ENCODE peak calls at places on chromosomes 2 and 18, in nine cellular contexts. D, R, G, P, J, Q, X, V and I are unnamed samples.
A peak's percentile ranks its signal among the peaks of the same experiment; 100 is the strongest.

GRCh38 chr2:120681696-120682288 is 53.9 kb upstream of the GLI2 start:
- DNase-seq in D (no peak), R (no peak), G (no peak), P (no peak), J (no peak), Q (no peak), X (no peak), V (no peak), I (no peak)

GRCh38 chr2:168357799-168358504 is 98.1 kb upstream of the CERS6 start:
- DNase-seq in D (no peak), R (no peak), G (no peak), P (no peak), J (no peak), Q (no peak), X (no peak), V (no peak), I (no peak)

GRCh38 chr2:240768216-240768615 is 51.8 kb downstream of the KIF1A start:
- DNase-seq in D (no peak), R (no peak), G (no peak), P (no peak), J (no peak), Q (no peak), X (no peak), V (no peak), I (no peak)

GRCh38 chr18:24817150-24818068 is 357.0 kb downstream of the HRH4 start:
- DNase-seq in D (no peak), R (no peak), G (no peak), P (no peak), J (no peak), Q (no peak), X (no peak), V (no peak), I (no peak)

GRCh38 chr18:61308795-61309393 is 24.3 kb upstream of the CDH20 start:
- DNase-seq in D (no peak), R (peak; percentile 62), G (no peak), P (no peak), J (no peak), Q (no peak), X (no peak), V (no peak), I (no peak)

GRCh38 chr2:189521686-189522434 is 58.7 kb downstream of the SLC40A1 start:
- DNase-seq in D (no peak), R (no peak), G (no peak), P (no peak), J (no peak), Q (no peak), X (no peak), V (no peak), I (peak; percentile 55)

GRCh38 chr2:226387499-226387942 is 412.1 kb downstream of the IRS1 start:
- DNase-seq in D (no peak), R (no peak), G (no peak), P (no peak), J (no peak), Q (no peak), X (no peak), V (no peak), I (no peak)

GRCh38 chr2:29317077-29317517 is 201.9 kb downstream of the CLIP4 start:
- DNase-seq in D (no peak), R (no peak), G (no peak), P (no peak), J (peak; percentile 55), Q (no peak), X (no peak), V (no peak), I (no peak)

GRCh38 chr2:179917272-179917671 is 55.9 kb upstream of the ZNF385B start:
- DNase-seq in D (no peak), R (no peak), G (peak; percentile 7), P (no peak), J (no peak), Q (no peak), X (no peak), V (no peak), I (no peak)

GRCh38 chr2:16509042-16509441 is 156.6 kb downstream of the CYRIA start:
- DNase-seq in D (no peak), R (no peak), G (no peak), P (no peak), J (no peak), Q (no peak), X (no peak), V (no peak), I (no peak)

GRCh38 chr2:213238753-213239591 is 45.3 kb upstream of the SPAG16 start:
- DNase-seq in D (no peak), R (no peak), G (peak; percentile 85), P (no peak), J (peak; percentile 29), Q (no peak), X (no peak), V (no peak), I (no peak)

GRCh38 chr2:180663016-180663471 is 317.4 kb upstream of the UBE2E3 start:
- DNase-seq in D (no peak), R (no peak), G (peak; percentile 4), P (no peak), J (no peak), Q (no peak), X (no peak), V (no peak), I (no peak)

GRCh38 chr18:63316612-63317555 is 2.7 kb downstream of the BCL2 start:
- DNase-seq in D (no peak), R (no peak), G (peak; percentile 73), P (no peak), J (no peak), Q (no peak), X (no peak), V (no peak), I (no peak)

GRCh38 chr2:112701092-112701491 is 19.7 kb upstream of the NT5DC4 start:
- DNase-seq in D (no peak), R (no peak), G (no peak), P (no peak), J (peak; percentile 50), Q (no peak), X (no peak), V (peak; percentile 53), I (peak; percentile 36)

GRCh38 chr2:228919808-228920207 is 351.3 kb downstream of the PID1 start:
- DNase-seq in D (no peak), R (no peak), G (no peak), P (no peak), J (no peak), Q (no peak), X (no peak), V (no peak), I (no peak)

GRCh38 chr2:14016289-14016955 is 616.1 kb upstream of the LRATD1 start:
- DNase-seq in D (no peak), R (no peak), G (peak; percentile 33), P (no peak), J (peak; percentile 66), Q (no peak), X (no peak), V (no peak), I (no peak)

GRCh38 chr2:96159084-96159830 is 14.0 kb upstream of the DUSP2 start:
- DNase-seq in D (no peak), R (no peak), G (no peak), P (peak; percentile 51), J (peak; percentile 20), Q (no peak), X (no peak), V (no peak), I (no peak)

GRCh38 chr2:132691556-132691955 is 21.6 kb upstream of the LYPD1 start:
- DNase-seq in D (no peak), R (no peak), G (no peak), P (no peak), J (no peak), Q (no peak), X (no peak), V (no peak), I (no peak)

GRCh38 chr18:42414756-42415454 is 459.9 kb downstream of the PIK3C3 start:
- DNase-seq in D (no peak), R (no peak), G (no peak), P (no peak), J (peak; percentile 7), Q (no peak), X (no peak), V (no peak), I (no peak)

GRCh38 chr2:151968770-151969169 is 130.1 kb downstream of the CACNB4 start:
- DNase-seq in D (no peak), R (no peak), G (no peak), P (no peak), J (no peak), Q (no peak), X (no peak), V (no peak), I (no peak)

GRCh38 chr18:64245461-64245860 is 96.6 kb upstream of the LINC00305 start:
- DNase-seq in D (no peak), R (no peak), G (no peak), P (no peak), J (peak; percentile 2), Q (no peak), X (no peak), V (no peak), I (no peak)

GRCh38 chr2:141341444-141341843 is 789.4 kb downstream of the LRP1B start:
- DNase-seq in D (no peak), R (no peak), G (peak; percentile 87), P (no peak), J (no peak), Q (no peak), X (no peak), V (no peak), I (no peak)

GRCh38 chr2:30772021-30772705 is 35.1 kb downstream of the CAPN13 start:
- DNase-seq in D (no peak), R (no peak), G (no peak), P (no peak), J (no peak), Q (no peak), X (no peak), V (no peak), I (no peak)

GRCh38 chr2:30527411-30527810 is 80.4 kb downstream of the LCLAT1 start:
- DNase-seq in D (no peak), R (no peak), G (no peak), P (no peak), J (no peak), Q (no peak), X (no peak), V (no peak), I (no peak)

GRCh38 chr2:115880558-115880957 is 1438.1 kb downstream of the DPP10 start:
- DNase-seq in D (peak; percentile 5), R (no peak), G (peak; percentile 0), P (no peak), J (no peak), Q (no peak), X (no peak), V (no peak), I (no peak)

GRCh38 chr2:9708683-9709538 is 78.1 kb upstream of the YWHAQ start:
- DNase-seq in D (no peak), R (no peak), G (no peak), P (no peak), J (no peak), Q (no peak), X (no peak), V (no peak), I (no peak)

GRCh38 chr2:214220251-214220650 is 190.6 kb upstream of the VWC2L start:
- DNase-seq in D (no peak), R (no peak), G (no peak), P (no peak), J (no peak), Q (no peak), X (no peak), V (no peak), I (no peak)

GRCh38 chr18:2617974-2618373 is 37.6 kb upstream of the SMCHD1 start:
- DNase-seq in D (no peak), R (no peak), G (no peak), P (no peak), J (no peak), Q (no peak), X (no peak), V (no peak), I (no peak)